ENCODE peak calls at places on chromosomes 4 and X, in seven cellular contexts. One of them, this sample, is unnamed.
A peak's percentile ranks its signal among the peaks of the same experiment; 100 is the strongest.

GRCh38 chr4:15550491-15550890 is 80.8 kb downstream of the CC2D2A start:
- DNase-seq in non-pigmented ciliary epithelial cell: no peak
- DNase-seq in astrocyte of the spinal cord: no peak
- DNase-seq in activated CD4-positive, alpha-beta T cell treated with anti-CD3 and anti-CD28 coated beads, Interleukin-2, amount 10 ng/mL, durations not matched to agents 7 days and 5 days: no peak
- DNase-seq in NCI-H2227 treated with DMSO at 0.1 percent for 48 hours: no peak
- DNase-seq in activated gamma-delta T cell treated with Interleukin-2 at 50 U/mL for 16 hours: no peak
- DNase-seq in right atrium auricular region: no peak
- DNase-seq in this sample: no peak

GRCh38 chrX:103399744-103400143 is 23.4 kb downstream of the BEX3 start:
- DNase-seq in activated CD4-positive, alpha-beta T cell treated with anti-CD3 and anti-CD28 coated beads, Interleukin-2, amount 10 ng/mL, durations not matched to agents 7 days and 5 days: no peak
- DNase-seq in astrocyte of the spinal cord: no peak
- DNase-seq in NCI-H2227 treated with DMSO at 0.1 percent for 48 hours: no peak
- DNase-seq in non-pigmented ciliary epithelial cell: no peak
- DNase-seq in activated gamma-delta T cell treated with Interleukin-2 at 50 U/mL for 16 hours: no peak
- DNase-seq in right atrium auricular region: no peak
- DNase-seq in this sample: no peak

GRCh38 chr4:148204892-148205291 is 237.3 kb downstream of the NR3C2 start:
- DNase-seq in astrocyte of the spinal cord: no peak
- DNase-seq in NCI-H2227 treated with DMSO at 0.1 percent for 48 hours: no peak
- DNase-seq in activated gamma-delta T cell treated with Interleukin-2 at 50 U/mL for 16 hours: no peak
- DNase-seq in activated CD4-positive, alpha-beta T cell treated with anti-CD3 and anti-CD28 coated beads, Interleukin-2, amount 10 ng/mL, durations not matched to agents 7 days and 5 days: no peak
- DNase-seq in right atrium auricular region: no peak
- DNase-seq in non-pigmented ciliary epithelial cell: no peak
- DNase-seq in this sample: no peak

GRCh38 chrX:134753185-134754008 is 95.1 kb upstream of the PLAC1 start:
- DNase-seq in NCI-H2227 treated with DMSO at 0.1 percent for 48 hours: peak; percentile 56
- DNase-seq in non-pigmented ciliary epithelial cell: no peak
- DNase-seq in astrocyte of the spinal cord: peak; percentile 50
- DNase-seq in activated CD4-positive, alpha-beta T cell treated with anti-CD3 and anti-CD28 coated beads, Interleukin-2, amount 10 ng/mL, durations not matched to agents 7 days and 5 days: no peak
- DNase-seq in right atrium auricular region: no peak
- DNase-seq in activated gamma-delta T cell treated with Interleukin-2 at 50 U/mL for 16 hours: no peak
- DNase-seq in this sample: no peak

GRCh38 chrX:22660756-22661155 is 339.0 kb upstream of the DDX53 start:
- DNase-seq in activated gamma-delta T cell treated with Interleukin-2 at 50 U/mL for 16 hours: no peak
- DNase-seq in astrocyte of the spinal cord: peak; percentile 16
- DNase-seq in NCI-H2227 treated with DMSO at 0.1 percent for 48 hours: no peak
- DNase-seq in activated CD4-positive, alpha-beta T cell treated with anti-CD3 and anti-CD28 coated beads, Interleukin-2, amount 10 ng/mL, durations not matched to agents 7 days and 5 days: no peak
- DNase-seq in non-pigmented ciliary epithelial cell: no peak
- DNase-seq in right atrium auricular region: no peak
- DNase-seq in this sample: no peak

GRCh38 chr4:103011378-103012025 is 8.0 kb downstream of the SLC9B1 start:
- DNase-seq in activated gamma-delta T cell treated with Interleukin-2 at 50 U/mL for 16 hours: no peak
- DNase-seq in activated CD4-positive, alpha-beta T cell treated with anti-CD3 and anti-CD28 coated beads, Interleukin-2, amount 10 ng/mL, durations not matched to agents 7 days and 5 days: no peak
- DNase-seq in NCI-H2227 treated with DMSO at 0.1 percent for 48 hours: no peak
- DNase-seq in non-pigmented ciliary epithelial cell: no peak
- DNase-seq in astrocyte of the spinal cord: no peak
- DNase-seq in right atrium auricular region: no peak
- DNase-seq in this sample: no peak

GRCh38 chrX:141185366-141185765 is 8.4 kb upstream of the LDOC1 start:
- DNase-seq in NCI-H2227 treated with DMSO at 0.1 percent for 48 hours: no peak
- DNase-seq in astrocyte of the spinal cord: no peak
- DNase-seq in non-pigmented ciliary epithelial cell: no peak
- DNase-seq in activated gamma-delta T cell treated with Interleukin-2 at 50 U/mL for 16 hours: no peak
- DNase-seq in activated CD4-positive, alpha-beta T cell treated with anti-CD3 and anti-CD28 coated beads, Interleukin-2, amount 10 ng/mL, durations not matched to agents 7 days and 5 days: no peak
- DNase-seq in right atrium auricular region: no peak
- DNase-seq in this sample: no peak

GRCh38 chr4:31923634-31924033 is 1203.5 kb downstream of the PCDH7 start:
- DNase-seq in non-pigmented ciliary epithelial cell: no peak
- DNase-seq in NCI-H2227 treated with DMSO at 0.1 percent for 48 hours: no peak
- DNase-seq in right atrium auricular region: no peak
- DNase-seq in activated gamma-delta T cell treated with Interleukin-2 at 50 U/mL for 16 hours: no peak
- DNase-seq in activated CD4-positive, alpha-beta T cell treated with anti-CD3 and anti-CD28 coated beads, Interleukin-2, amount 10 ng/mL, durations not matched to agents 7 days and 5 days: no peak
- DNase-seq in astrocyte of the spinal cord: no peak
- DNase-seq in this sample: no peak

This sample was measured in head of caudate nucleus.